ENCODE peak calls at places on chromosomes 2 and 18, in seven cellular contexts. J is T-helper 1 cell, S is GM23248, V is AG20443, N is HS-27A, Q is left ventricle myocardium inferior, X is EH. G is an unnamed sample.

GRCh38 chr2:230130668-230131364 is 62.1 kb upstream of the SLC16A14 start:
- DNase-seq in J (no peak), N (peak; percentile 47), X (peak; percentile 89), S (peak; percentile 15), V (peak; percentile 87), Q (peak; percentile 66), G (peak; percentile 88)

GRCh38 chr18:80253236-80253635 is 5.9 kb upstream of the PARD6G start:
- DNase-seq in Q (no peak), J (no peak), X (no peak), V (no peak), N (no peak), S (no peak), G (no peak)

GRCh38 chr2:102615620-102616436 is 3.5 kb upstream of the SLC9A2 start:
- DNase-seq in X (peak; percentile 67), S (peak; percentile 85), N (no peak), J (no peak), Q (peak; percentile 35), V (peak; percentile 87), G (peak; percentile 75)

GRCh38 chr2:109231428-109231827 is 102.4 kb downstream of the SH3RF3 start:
- DNase-seq in S (no peak), N (no peak), J (no peak), V (no peak), X (no peak), Q (no peak), G (no peak)

GRCh38 chr2:141506116-141506515 is 624.7 kb downstream of the LRP1B start:
- DNase-seq in N (no peak), S (no peak), V (no peak), J (no peak), Q (no peak), X (no peak), G (no peak)

GRCh38 chr18:21194871-21195771 is 46.9 kb upstream of the GREB1L start:
- DNase-seq in S (peak; percentile 64), Q (no peak), N (peak; percentile 8), X (peak; percentile 62), J (no peak), V (peak; percentile 26), G (peak; percentile 66)

GRCh38 chr2:220555961-220556360 is 928.5 kb downstream of the SLC4A3 start:
- DNase-seq in N (no peak), X (peak; percentile 56), V (no peak), Q (no peak), J (no peak), S (peak; percentile 50), G (no peak)

GRCh38 chr2:47083886-47084682 is 71.0 kb downstream of the STPG4 start:
- DNase-seq in N (no peak), Q (peak; percentile 55), X (no peak), V (no peak), J (no peak), S (no peak), G (no peak)

GRCh38 chr2:119259296-119259860 is 35.7 kb downstream of the STEAP3 start:
- DNase-seq in J (no peak), Q (no peak), X (peak; percentile 69), V (no peak), N (no peak), S (no peak), G (peak; percentile 52)

GRCh38 chr18:77820472-77820871 is 570.8 kb downstream of the GALR1 start:
- DNase-seq in V (no peak), X (no peak), N (no peak), S (no peak), Q (no peak), J (no peak), G (no peak)

GRCh38 chr2:230234845-230235244 is 9.3 kb downstream of the SP140 start:
- DNase-seq in N (no peak), S (no peak), J (no peak), X (peak; percentile 4), Q (no peak), V (no peak), G (peak; percentile 6)

GRCh38 chr18:58431215-58431614 is 197.7 kb downstream of the ALPK2 start:
- DNase-seq in N (no peak), Q (no peak), V (no peak), X (no peak), S (no peak), J (no peak), G (no peak)

GRCh38 chr2:134567666-134568065 is 151.1 kb downstream of the TMEM163 start:
- DNase-seq in N (no peak), Q (no peak), S (no peak), V (no peak), X (no peak), J (no peak), G (no peak)

GRCh38 chr18:58394046-58394445 is 234.8 kb downstream of the ALPK2 start:
- DNase-seq in X (peak; percentile 40), Q (no peak), N (no peak), J (no peak), V (peak; percentile 29), S (peak; percentile 68), G (no peak)

GRCh38 chr18:54388203-54389142 is 30.8 kb downstream of the C18orf54 start:
- DNase-seq in S (peak; percentile 77), N (peak; percentile 87), V (peak; percentile 84), Q (no peak), X (peak; percentile 89), J (no peak), G (peak; percentile 5)

GRCh38 chr2:236946871-236947270 is 138.8 kb upstream of the COPS8 start:
- DNase-seq in X (no peak), Q (no peak), J (no peak), N (no peak), S (no peak), V (no peak), G (no peak)

GRCh38 chr2:105317937-105318336 is 11.6 kb downstream of the TGFBRAP1 start:
- DNase-seq in N (no peak), J (no peak), V (no peak), X (no peak), S (no peak), Q (no peak), G (no peak)

GRCh38 chr2:120631719-120632118 is 103.9 kb upstream of the GLI2 start:
- DNase-seq in V (no peak), J (no peak), N (no peak), S (no peak), X (no peak), Q (no peak), G (no peak)

GRCh38 chr2:145546091-145546490 is 1026.2 kb upstream of the ZEB2 start:
- DNase-seq in Q (no peak), V (peak; percentile 19), S (peak; percentile 33), J (no peak), N (no peak), X (peak; percentile 28), G (no peak)

GRCh38 chr18:57947117-57947516 is 96.9 kb upstream of the NEDD4L start:
- DNase-seq in X (no peak), S (no peak), J (no peak), Q (no peak), V (no peak), N (no peak), G (no peak)

GRCh38 chr2:197846789-197847188 is 42.4 kb downstream of the PLCL1 start:
- DNase-seq in J (no peak), N (no peak), Q (no peak), S (peak; percentile 37), X (peak; percentile 4), V (no peak), G (peak; percentile 23)

GRCh38 chr18:50644807-50645206 is 84.9 kb downstream of the MAPK4 start:
- DNase-seq in Q (no peak), S (peak; percentile 22), J (no peak), X (no peak), V (no peak), N (no peak), G (peak; percentile 55)

GRCh38 chr2:231670892-231671616 is 37.3 kb upstream of the PTMA start:
- DNase-seq in X (peak; percentile 30), N (no peak), S (peak; percentile 30), J (no peak), V (no peak), Q (no peak), G (peak; percentile 45)

GRCh38 chr18:75200644-75201272 is 8.2 kb downstream of the PTGR3 start:
- DNase-seq in X (peak; percentile 59), N (no peak), S (no peak), J (no peak), Q (no peak), V (no peak), G (no peak)

GRCh38 chr2:34229998-34230397 is 630.9 kb upstream of the FAM98A start:
- DNase-seq in Q (no peak), S (no peak), J (no peak), V (no peak), N (no peak), X (no peak), G (no peak)

GRCh38 chr2:149486664-149487063 is 100.9 kb downstream of the MMADHC start:
- DNase-seq in J (no peak), X (no peak), V (no peak), Q (no peak), N (no peak), S (no peak), G (no peak)

GRCh38 chr2:33272001-33272400 is 204.4 kb upstream of the RASGRP3 start:
- DNase-seq in J (no peak), V (peak; percentile 29), S (peak; percentile 70), Q (no peak), N (no peak), X (peak; percentile 30), G (no peak)

GRCh38 chr18:70397259-70397925 is 108.5 kb downstream of the SOCS6 start:
- DNase-seq in X (peak; percentile 59), N (no peak), V (no peak), S (peak; percentile 77), J (no peak), Q (no peak), G (no peak)

GRCh38 chr18:75683426-75683825 is 255.9 kb upstream of the SMIM21 start:
- DNase-seq in J (no peak), S (no peak), X (no peak), N (no peak), V (no peak), Q (no peak), G (no peak)

GRCh38 chr2:120430501-120430830 is 84.5 kb downstream of the INHBB start:
- DNase-seq in X (no peak), Q (no peak), S (no peak), V (no peak), J (no peak), N (no peak), G (no peak)

GRCh38 chr2:143397886-143398614 is 268.8 kb downstream of the ARHGAP15 start:
- DNase-seq in N (no peak), J (no peak), V (peak; percentile 26), Q (no peak), X (peak; percentile 56), S (peak; percentile 60), G (peak; percentile 31)